ENCODE peak calls at places on chromosome 1, in six cellular contexts. One of them, this sample, is unnamed.

GRCh38 chr1:3139451-3139852 is 70.4 kb downstream of the PRDM16 start:
- DNase-seq in Calu3: no peak
- DNase-seq in PC-3: no peak
- DNase-seq in GM10248: no peak
- DNase-seq in H9: no peak
- DNase-seq in GM23338: no peak
- DNase-seq in this sample: no peak

GRCh38 chr1:2326524-2326923 is 64.8 kb downstream of the MORN1 start:
- DNase-seq in Calu3: no peak
- DNase-seq in PC-3: no peak
- DNase-seq in GM10248: no peak
- DNase-seq in H9: no peak
- DNase-seq in GM23338: no peak
- DNase-seq in this sample: no peak

GRCh38 chr1:154170547-154171221 is 15.8 kb upstream of the NUP210L start:
- DNase-seq in Calu3: no peak
- DNase-seq in PC-3: no peak
- DNase-seq in GM10248: peak; percentile 31
- DNase-seq in H9: no peak
- DNase-seq in GM23338: no peak
- DNase-seq in this sample: peak; percentile 86

GRCh38 chr1:203448521-203449061 is 27.0 kb upstream of the PRELP start:
- DNase-seq in Calu3: no peak
- DNase-seq in PC-3: no peak
- DNase-seq in GM10248: no peak
- DNase-seq in H9: no peak
- DNase-seq in GM23338: peak; percentile 24
- DNase-seq in this sample: no peak

GRCh38 chr1:87104945-87105344 is 190.5 kb downstream of the HS2ST1 start:
- DNase-seq in Calu3: no peak
- DNase-seq in PC-3: peak; percentile 74
- DNase-seq in GM10248: no peak
- DNase-seq in H9: no peak
- DNase-seq in GM23338: no peak
- DNase-seq in this sample: no peak

GRCh38 chr1:17624540-17625256 is 85.2 kb downstream of the ARHGEF10L start:
- DNase-seq in Calu3: peak; percentile 54
- DNase-seq in PC-3: peak; percentile 79
- DNase-seq in GM10248: no peak
- DNase-seq in H9: no peak
- DNase-seq in GM23338: no peak
- DNase-seq in this sample: no peak

GRCh38 chr1:156513189-156513588 is 12.6 kb upstream of the MEF2D start:
- DNase-seq in Calu3: no peak
- DNase-seq in PC-3: no peak
- DNase-seq in GM10248: no peak
- DNase-seq in H9: no peak
- DNase-seq in GM23338: no peak
- DNase-seq in this sample: no peak

GRCh38 chr1:112575154-112575804 is 43.7 kb downstream of the ST7L start:
- DNase-seq in Calu3: no peak
- DNase-seq in PC-3: peak; percentile 83
- DNase-seq in GM10248: no peak
- DNase-seq in H9: no peak
- DNase-seq in GM23338: no peak
- DNase-seq in this sample: no peak

GRCh38 chr1:48246727-48247126 is 24.2 kb downstream of the SLC5A9 start:
- DNase-seq in Calu3: peak; percentile 80
- DNase-seq in PC-3: peak; percentile 11
- DNase-seq in GM10248: no peak
- DNase-seq in H9: no peak
- DNase-seq in GM23338: no peak
- DNase-seq in this sample: no peak

GRCh38 chr1:248277876-248278275 is at the start of gene OR2T33:
- DNase-seq in Calu3: no peak
- DNase-seq in PC-3: no peak
- DNase-seq in GM10248: no peak
- DNase-seq in H9: no peak
- DNase-seq in GM23338: no peak
- DNase-seq in this sample: no peak

GRCh38 chr1:2586154-2587070 is at the start of gene PRXL2B:
- DNase-seq in Calu3: peak; percentile 96
- DNase-seq in PC-3: peak; percentile 99
- DNase-seq in GM10248: peak; percentile 99
- DNase-seq in H9: peak; percentile 98
- DNase-seq in GM23338: peak; percentile 97
- DNase-seq in this sample: peak; percentile 99

GRCh38 chr1:117229217-117229616 is 18.5 kb upstream of the VTCN1 start:
- DNase-seq in Calu3: no peak
- DNase-seq in PC-3: no peak
- DNase-seq in GM10248: no peak
- DNase-seq in H9: no peak
- DNase-seq in GM23338: no peak
- DNase-seq in this sample: no peak

GRCh38 chr1:41902125-41902524 is 16.6 kb downstream of the HIVEP3 start:
- DNase-seq in Calu3: no peak
- DNase-seq in PC-3: peak; percentile 59
- DNase-seq in GM10248: no peak
- DNase-seq in H9: no peak
- DNase-seq in GM23338: peak; percentile 30
- DNase-seq in this sample: no peak

GRCh38 chr1:38047603-38048146 is 1.1 kb upstream of the POU3F1 start:
- DNase-seq in Calu3: no peak
- DNase-seq in PC-3: peak; percentile 26
- DNase-seq in GM10248: no peak
- DNase-seq in H9: peak; percentile 77
- DNase-seq in GM23338: peak; percentile 79
- DNase-seq in this sample: no peak

GRCh38 chr1:25487628-25488027 is 55.8 kb upstream of the LDLRAP1 start:
- DNase-seq in Calu3: no peak
- DNase-seq in PC-3: peak; percentile 27
- DNase-seq in GM10248: peak; percentile 31
- DNase-seq in H9: no peak
- DNase-seq in GM23338: peak; percentile 58
- DNase-seq in this sample: peak; percentile 58

GRCh38 chr1:90317628-90318027 is 322.7 kb downstream of the ZNF326 start:
- DNase-seq in Calu3: no peak
- DNase-seq in PC-3: no peak
- DNase-seq in GM10248: no peak
- DNase-seq in H9: no peak
- DNase-seq in GM23338: no peak
- DNase-seq in this sample: no peak

GRCh38 chr1:24803220-24803619 is 58.0 kb downstream of the CLIC4 start:
- DNase-seq in Calu3: no peak
- DNase-seq in PC-3: no peak
- DNase-seq in GM10248: no peak
- DNase-seq in H9: no peak
- DNase-seq in GM23338: no peak
- DNase-seq in this sample: no peak

GRCh38 chr1:78687315-78687714 is 37.7 kb downstream of the IFI44 start:
- DNase-seq in Calu3: no peak
- DNase-seq in PC-3: peak; percentile 59
- DNase-seq in GM10248: no peak
- DNase-seq in H9: no peak
- DNase-seq in GM23338: no peak
- DNase-seq in this sample: no peak

GRCh38 chr1:78690516-78690915 is 40.9 kb downstream of the IFI44 start:
- DNase-seq in Calu3: no peak
- DNase-seq in PC-3: no peak
- DNase-seq in GM10248: no peak
- DNase-seq in H9: no peak
- DNase-seq in GM23338: no peak
- DNase-seq in this sample: no peak

GRCh38 chr1:78691995-78692747 is 42.5 kb downstream of the IFI44 start:
- DNase-seq in Calu3: no peak
- DNase-seq in PC-3: peak; percentile 95
- DNase-seq in GM10248: no peak
- DNase-seq in H9: no peak
- DNase-seq in GM23338: no peak
- DNase-seq in this sample: no peak

GRCh38 chr1:78687914-78688313 is 38.3 kb downstream of the IFI44 start:
- DNase-seq in Calu3: no peak
- DNase-seq in PC-3: peak; percentile 59
- DNase-seq in GM10248: no peak
- DNase-seq in H9: no peak
- DNase-seq in GM23338: no peak
- DNase-seq in this sample: no peak

GRCh38 chr1:78688701-78689100 is 39.1 kb downstream of the IFI44 start:
- DNase-seq in Calu3: no peak
- DNase-seq in PC-3: peak; percentile 66
- DNase-seq in GM10248: no peak
- DNase-seq in H9: no peak
- DNase-seq in GM23338: peak; percentile 20
- DNase-seq in this sample: no peak
- TF ChIP-seq CTCF in Calu3: no peak
- TF ChIP-seq CTCF in PC-3: peak; percentile 74
- TF ChIP-seq CTCF in GM10248: no peak
- TF ChIP-seq CTCF in H9: peak; percentile 32
- TF ChIP-seq CTCF in GM23338: peak; percentile 37
- TF ChIP-seq CTCF in this sample: no peak

GRCh38 chr1:190752131-190752530 is 274.5 kb upstream of the BRINP3 start:
- DNase-seq in Calu3: no peak
- DNase-seq in PC-3: no peak
- DNase-seq in GM10248: no peak
- DNase-seq in H9: no peak
- DNase-seq in GM23338: no peak
- DNase-seq in this sample: no peak

GRCh38 chr1:190759807-190760206 is 282.1 kb upstream of the BRINP3 start:
- DNase-seq in Calu3: no peak
- DNase-seq in PC-3: no peak
- DNase-seq in GM10248: peak; percentile 21
- DNase-seq in H9: no peak
- DNase-seq in GM23338: no peak
- DNase-seq in this sample: no peak

GRCh38 chr1:190754769-190755168 is 277.1 kb upstream of the BRINP3 start:
- DNase-seq in Calu3: no peak
- DNase-seq in PC-3: peak; percentile 87
- DNase-seq in GM10248: no peak
- DNase-seq in H9: no peak
- DNase-seq in GM23338: no peak
- DNase-seq in this sample: no peak
- TF ChIP-seq CTCF in Calu3: peak; percentile 29
- TF ChIP-seq CTCF in PC-3: peak; percentile 69
- TF ChIP-seq CTCF in GM10248: no peak
- TF ChIP-seq CTCF in H9: no peak
- TF ChIP-seq CTCF in GM23338: no peak
- TF ChIP-seq CTCF in this sample: no peak

GRCh38 chr1:226310637-226311195 is 1.8 kb upstream of the LIN9 start:
- DNase-seq in Calu3: peak; percentile 33
- DNase-seq in PC-3: peak; percentile 65
- DNase-seq in GM10248: no peak
- DNase-seq in H9: no peak
- DNase-seq in GM23338: no peak
- DNase-seq in this sample: no peak
- TF ChIP-seq CTCF in Calu3: no peak
- TF ChIP-seq CTCF in PC-3: no peak
- TF ChIP-seq CTCF in GM10248: no peak
- TF ChIP-seq CTCF in H9: no peak
- TF ChIP-seq CTCF in GM23338: no peak
- TF ChIP-seq CTCF in this sample: no peak

DNA sequence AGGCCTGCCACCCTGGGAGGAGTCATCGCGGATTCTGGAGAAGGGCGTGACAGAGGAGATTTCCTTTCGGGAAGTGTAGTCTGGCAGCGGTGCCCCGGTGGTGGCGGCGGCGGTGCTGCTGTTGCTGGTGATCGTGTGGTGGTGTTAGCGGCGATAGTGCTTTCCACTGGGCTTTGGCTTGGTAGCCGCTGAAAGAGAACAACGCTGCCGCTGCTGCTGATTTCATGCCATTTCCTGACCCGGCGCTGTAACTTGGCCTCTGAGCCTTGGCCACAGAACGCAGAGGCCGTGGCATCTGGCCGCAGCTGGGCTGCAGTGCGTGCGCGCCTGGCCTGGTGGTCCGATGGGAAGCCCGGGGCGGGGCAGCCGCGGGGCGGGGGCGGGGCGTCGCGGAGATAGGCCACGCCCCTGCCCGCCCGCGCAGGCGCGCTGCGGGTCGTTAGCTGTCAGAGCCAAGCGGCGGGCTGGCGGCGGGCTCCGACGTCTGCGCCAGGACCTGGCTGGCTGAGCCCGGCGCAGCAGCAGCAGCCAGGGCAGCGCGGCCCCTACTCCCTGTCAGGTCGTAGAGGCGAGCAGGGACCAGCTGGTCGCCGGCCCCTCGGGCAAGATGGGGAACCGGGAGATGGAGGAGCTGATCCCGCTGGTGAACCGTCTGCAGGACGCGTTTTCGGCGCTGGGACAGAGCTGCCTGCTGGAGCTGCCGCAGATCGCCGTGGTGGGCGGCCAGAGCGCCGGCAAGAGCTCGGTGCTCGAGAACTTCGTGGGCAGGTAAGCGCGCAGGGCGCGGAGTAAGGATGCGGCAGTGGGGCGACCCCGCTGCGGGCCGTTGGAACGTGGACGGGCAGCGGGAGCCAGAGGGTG is at the start of gene DNM3:
- DNase-seq in Calu3: peak; percentile 85
- DNase-seq in PC-3: no peak
- DNase-seq in GM10248: peak; percentile 91
- DNase-seq in H9: peak; percentile 92
- DNase-seq in GM23338: peak; percentile 87
- DNase-seq in this sample: peak; percentile 76
- TF ChIP-seq CTCF in Calu3: no peak
- TF ChIP-seq CTCF in PC-3: no peak
- TF ChIP-seq CTCF in GM10248: no peak
- TF ChIP-seq CTCF in H9: no peak
- TF ChIP-seq CTCF in GM23338: no peak
- TF ChIP-seq CTCF in this sample: no peak

GRCh38 chr1:187928717-187929116 is 1100.0 kb downstream of the PLA2G4A start:
- DNase-seq in Calu3: no peak
- DNase-seq in PC-3: no peak
- DNase-seq in GM10248: no peak
- DNase-seq in H9: no peak
- DNase-seq in GM23338: no peak
- DNase-seq in this sample: no peak

GRCh38 chr1:187933562-187934419 is 1105.0 kb downstream of the PLA2G4A start:
- DNase-seq in Calu3: no peak
- DNase-seq in PC-3: no peak
- DNase-seq in GM10248: no peak
- DNase-seq in H9: no peak
- DNase-seq in GM23338: no peak
- DNase-seq in this sample: no peak

GRCh38 chr1:187924252-187924651 is 1095.5 kb downstream of the PLA2G4A start:
- DNase-seq in Calu3: no peak
- DNase-seq in PC-3: no peak
- DNase-seq in GM10248: no peak
- DNase-seq in H9: no peak
- DNase-seq in GM23338: no peak
- DNase-seq in this sample: no peak

GRCh38 chr1:187931781-187932180 is 1103.0 kb downstream of the PLA2G4A start:
- DNase-seq in Calu3: no peak
- DNase-seq in PC-3: no peak
- DNase-seq in GM10248: no peak
- DNase-seq in H9: no peak
- DNase-seq in GM23338: no peak
- DNase-seq in this sample: no peak

DNA sequence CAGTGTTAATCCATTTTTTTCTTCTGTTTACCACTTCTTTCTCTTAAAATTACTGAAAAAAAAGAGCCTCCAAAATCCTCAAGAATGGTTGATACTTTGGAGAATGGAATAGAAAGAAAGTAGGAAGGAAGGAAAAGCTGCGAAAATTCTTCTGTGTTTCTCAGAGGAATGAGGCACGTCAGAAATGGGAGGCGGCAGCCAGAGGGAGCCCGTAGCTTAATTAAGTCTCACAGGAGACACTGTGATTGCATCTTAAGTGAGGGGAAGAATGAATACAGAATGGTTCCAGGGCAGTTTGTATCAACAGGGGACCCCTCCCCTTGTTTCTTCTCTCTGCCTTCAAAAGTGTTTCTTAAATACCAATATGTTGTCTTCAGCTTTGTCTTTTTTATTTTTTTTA is 1099.5 kb downstream of the PLA2G4A start:
- DNase-seq in Calu3: peak; percentile 63
- DNase-seq in PC-3: peak; percentile 26
- DNase-seq in GM10248: peak; percentile 34
- DNase-seq in H9: peak; percentile 45
- DNase-seq in GM23338: peak; percentile 85
- DNase-seq in this sample: peak; percentile 7
- TF ChIP-seq CTCF in Calu3: no peak
- TF ChIP-seq CTCF in PC-3: peak; percentile 39
- TF ChIP-seq CTCF in GM10248: peak; percentile 65
- TF ChIP-seq CTCF in H9: peak; percentile 69
- TF ChIP-seq CTCF in GM23338: peak; percentile 70
- TF ChIP-seq CTCF in this sample: no peak